ENCODE peak calls at places on chromosomes 5 and 9, in seven cellular contexts. D is fibroblast of lung; J is CD8-positive, alpha-beta memory T cell; C is thyroid gland; B is ovary; P is mucosa of descending colon; M is prostate gland. T is an unnamed sample.

GRCh38 chr9:38724749-38725148 is 4.8 kb upstream of the FAM240B start:
- DNase-seq in P (no peak), M (no peak), J (no peak), C (no peak), B (no peak), D (no peak), T (no peak)

GRCh38 chr5:78533356-78533755 is 115.2 kb downstream of the LHFPL2 start:
- DNase-seq in C (no peak), B (no peak), J (no peak), P (no peak), M (no peak), D (no peak), T (no peak)

GRCh38 chr9:98216391-98216790 is 24.0 kb upstream of the CORO2A start:
- DNase-seq in B (no peak), M (no peak), J (no peak), P (no peak), C (no peak), D (no peak), T (peak; percentile 52)

GRCh38 chr5:87120518-87121314 is 147.0 kb upstream of the RASA1 start:
- DNase-seq in J (no peak), P (no peak), M (no peak), C (no peak), D (peak; percentile 98), B (no peak), T (no peak)

GRCh38 chr5:89065919-89066318 is 182.9 kb upstream of the MEF2C start:
- DNase-seq in M (no peak), B (no peak), C (no peak), J (no peak), D (no peak), P (no peak), T (no peak)

GRCh38 chr5:134570886-134571285 is 45.4 kb downstream of the JADE2 start:
- DNase-seq in B (peak; percentile 33), M (no peak), C (no peak), P (peak; percentile 22), J (no peak), D (no peak), T (no peak)

GRCh38 chr5:22572941-22573340 is 280.2 kb downstream of the CDH12 start:
- DNase-seq in B (no peak), M (no peak), J (no peak), D (no peak), P (no peak), C (no peak), T (no peak)

GRCh38 chr9:127583605-127584053 is 28.4 kb upstream of the STXBP1 start:
- DNase-seq in P (no peak), B (no peak), C (no peak), M (no peak), J (no peak), D (peak; percentile 91), T (no peak)

GRCh38 chr9:79584655-79584982 is 12.9 kb downstream of the TLE4 start:
- DNase-seq in B (no peak), D (no peak), M (no peak), P (no peak), C (no peak), J (no peak), T (no peak)

GRCh38 chr9:74556685-74557084 is 59.5 kb downstream of the RORB start:
- DNase-seq in D (peak; percentile 82), C (no peak), B (no peak), M (no peak), P (no peak), J (no peak), T (no peak)

GRCh38 chr5:144596517-144596916 is 425.8 kb downstream of the KCTD16 start:
- DNase-seq in C (no peak), M (no peak), D (no peak), B (no peak), P (no peak), J (no peak), T (no peak)

GRCh38 chr5:65927497-65928340 is 1.3 kb downstream of the ERBIN start:
- DNase-seq in C (peak; percentile 37), D (peak; percentile 73), P (no peak), J (peak; percentile 54), M (peak; percentile 42), B (no peak), T (no peak)

GRCh38 chr5:140073296-140073695 is 30.2 kb upstream of the NRG2 start:
- DNase-seq in D (peak; percentile 2), M (no peak), P (no peak), C (no peak), B (no peak), J (peak; percentile 45), T (no peak)

GRCh38 chr5:124000558-124000957 is 488.6 kb downstream of the CSNK1G3 start:
- DNase-seq in M (no peak), D (no peak), B (no peak), C (no peak), J (no peak), P (no peak), T (no peak)

GRCh38 chr5:72661405-72661804 is 154.2 kb upstream of the ZNF366 start:
- DNase-seq in D (peak; percentile 78), J (no peak), B (no peak), P (no peak), C (no peak), M (no peak), T (no peak)

GRCh38 chr9:70868661-70869652 is 252.5 kb downstream of the TRPM3 start:
- DNase-seq in P (no peak), B (peak; percentile 42), J (no peak), C (peak; percentile 39), D (peak; percentile 30), M (no peak), T (no peak)

GRCh38 chr9:110040788-110041187 is 167.2 kb downstream of the C9orf152 start:
- DNase-seq in B (no peak), J (no peak), M (no peak), D (peak; percentile 85), P (no peak), C (no peak), T (no peak)

GRCh38 chr9:129551393-129551973 is 69.4 kb downstream of the C9orf50 start:
- DNase-seq in J (no peak), M (no peak), B (no peak), P (no peak), C (no peak), D (no peak), T (no peak)

GRCh38 chr9:132411091-132411508 is 1.1 kb downstream of the CFAP77 start:
- DNase-seq in B (no peak), D (peak; percentile 14), P (peak; percentile 61), M (peak; percentile 28), J (peak; percentile 65), C (peak; percentile 65), T (peak; percentile 87)

GRCh38 chr5:159458217-159458711 is 128.0 kb upstream of the IL12B start:
- DNase-seq in D (no peak), P (no peak), M (no peak), J (no peak), C (no peak), B (no peak), T (no peak)

GRCh38 chr5:159456722-159457462 is 126.6 kb upstream of the IL12B start:
- DNase-seq in D (peak; percentile 69), J (no peak), C (no peak), P (no peak), M (no peak), B (no peak), T (no peak)

GRCh38 chr5:159453209-159453608 is 122.9 kb upstream of the IL12B start:
- DNase-seq in C (no peak), D (no peak), P (no peak), B (no peak), J (no peak), M (no peak), T (no peak)

GRCh38 chr5:159459132-159459627 is 128.9 kb upstream of the IL12B start:
- DNase-seq in M (no peak), B (no peak), D (no peak), J (no peak), C (no peak), P (no peak), T (no peak)

GRCh38 chr5:159456261-159456660 is 126.0 kb upstream of the IL12B start:
- DNase-seq in C (no peak), J (no peak), P (no peak), D (no peak), M (no peak), B (no peak), T (no peak)
- H3K4me1 ChIP-seq in C (no peaks in the 10 kb centered on the region), J (no peaks in the 10 kb centered on the region), P (no peaks in the 10 kb centered on the region), D (peaks cover 14% of the 10 kb centered on the region), M (no peaks in the 10 kb centered on the region), B (no peaks in the 10 kb centered on the region), T (peaks cover 8% of the 10 kb centered on the region)

DNA sequence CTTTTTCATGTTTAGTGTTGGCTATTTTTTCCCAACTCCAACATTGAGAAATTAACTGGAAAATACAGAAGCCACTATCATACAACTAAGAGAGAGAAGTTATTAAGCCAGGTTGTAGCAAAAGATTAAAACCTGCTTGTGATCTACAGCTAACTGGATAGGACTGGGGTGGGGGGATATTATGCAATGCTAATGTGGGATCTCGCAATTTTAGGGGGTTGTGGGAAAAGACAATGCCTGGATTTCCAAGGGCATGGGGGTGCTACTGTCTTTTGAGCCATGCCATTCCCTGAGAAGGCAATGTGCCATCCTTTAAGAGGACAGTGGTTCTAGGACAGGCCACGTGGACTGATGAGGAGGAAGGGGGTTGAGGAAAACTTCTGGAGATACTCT is 46.5 kb downstream of the MARCHF3 start:
- DNase-seq in P (no peak), B (no peak), J (no peak), D (no peak), M (no peak), C (no peak), T (no peak)
- H3K4me1 ChIP-seq in P (no peaks in the 10 kb centered on the region), B (peaks cover 5% of the 10 kb centered on the region), J (peaks cover 11% of the 10 kb centered on the region), D (no peaks in the 10 kb centered on the region), M (no peaks in the 10 kb centered on the region), C (no peaks in the 10 kb centered on the region), T (peaks cover 8% of the 10 kb centered on the region)

GRCh38 chr5:14242447-14242846 is 99.3 kb downstream of the TRIO start:
- DNase-seq in M (no peak), P (no peak), D (no peak), J (no peak), B (no peak), C (no peak), T (no peak)
- H3K4me1 ChIP-seq in M (no peaks in the 10 kb centered on the region), P (no peaks in the 10 kb centered on the region), D (peaks cover 14% of the 10 kb centered on the region), J (no peaks in the 10 kb centered on the region), B (peaks cover 7% of the 10 kb centered on the region), C (no peaks in the 10 kb centered on the region), T (peaks cover 36% of the 10 kb centered on the region)

GRCh38 chr9:26263451-26263850 is 585.2 kb upstream of the TUSC1 start:
- DNase-seq in P (no peak), B (no peak), D (peak; percentile 53), M (no peak), C (no peak), J (no peak), T (no peak)

GRCh38 chr9:26260238-26260637 is 582.0 kb upstream of the TUSC1 start:
- DNase-seq in C (no peak), D (peak; percentile 63), P (no peak), M (no peak), B (no peak), J (no peak), T (no peak)

GRCh38 chr9:26261503-26262330 is 583.5 kb upstream of the TUSC1 start:
- DNase-seq in C (no peak), P (no peak), D (peak; percentile 90), M (no peak), J (no peak), B (no peak), T (no peak)

GRCh38 chr9:26264709-26265601 is 586.7 kb upstream of the TUSC1 start:
- DNase-seq in D (peak; percentile 99), M (no peak), B (no peak), P (no peak), C (no peak), J (no peak), T (no peak)

DNA sequence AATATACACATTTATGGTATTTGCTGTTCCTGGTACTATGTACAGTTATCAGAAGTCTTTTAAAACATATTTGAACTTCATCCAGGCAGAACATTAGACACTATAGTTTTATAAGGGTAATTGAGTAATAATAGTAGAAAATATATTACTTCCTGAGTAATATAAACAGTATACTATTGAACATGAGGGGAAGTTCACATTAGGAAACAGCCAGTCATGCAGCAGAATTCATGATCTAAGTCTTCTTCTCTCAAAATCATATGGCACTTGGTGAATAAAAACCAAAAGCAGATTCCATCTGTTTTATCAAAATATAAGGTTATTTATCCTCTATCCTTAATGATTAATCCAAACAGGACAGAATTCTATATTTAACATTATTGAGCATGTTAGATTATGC is 584.2 kb upstream of the TUSC1 start:
- DNase-seq in M (no peak), J (no peak), C (no peak), D (peak; percentile 10), P (no peak), B (no peak), T (no peak)
- H3K4me1 ChIP-seq in M (no peaks in the 10 kb centered on the region), J (no peaks in the 10 kb centered on the region), C (no peaks in the 10 kb centered on the region), D (peaks cover 3% of the 10 kb centered on the region), P (no peaks in the 10 kb centered on the region), B (no peaks in the 10 kb centered on the region), T (no peaks in the 10 kb centered on the region)